ENCODE peak calls at places on chromosomes 7 and 10, in eight cellular contexts. One of them, this sample, is unnamed.

GRCh38 chr7:121447191-121447920 is 51.2 kb upstream of the FAM3C start:
- DNase-seq in B cell: no peak
- DNase-seq in suprapubic skin: no peak
- DNase-seq in spleen: no peak
- DNase-seq in hepatocyte: no peak
- DNase-seq in progenitor cell of endocrine pancreas: no peak
- DNase-seq in CD8-positive, alpha-beta T cell: no peak
- DNase-seq in endothelial cell: no peak
- DNase-seq in this sample: no peak

GRCh38 chr10:12670004-12670403 is 320.7 kb downstream of the CAMK1D start:
- DNase-seq in endothelial cell: no peak
- DNase-seq in B cell: no peak
- DNase-seq in progenitor cell of endocrine pancreas: no peak
- DNase-seq in CD8-positive, alpha-beta T cell: no peak
- DNase-seq in spleen: no peak
- DNase-seq in suprapubic skin: no peak
- DNase-seq in hepatocyte: no peak
- DNase-seq in this sample: no peak

GRCh38 chr7:128352636-128353035 is 8.9 kb downstream of the PRRT4 start:
- DNase-seq in progenitor cell of endocrine pancreas: no peak
- DNase-seq in spleen: no peak
- DNase-seq in B cell: no peak
- DNase-seq in endothelial cell: no peak
- DNase-seq in suprapubic skin: no peak
- DNase-seq in CD8-positive, alpha-beta T cell: no peak
- DNase-seq in hepatocyte: no peak
- DNase-seq in this sample: no peak

GRCh38 chr7:151252961-151253691 is 4.6 kb upstream of the SMARCD3 start:
- DNase-seq in hepatocyte: no peak
- DNase-seq in suprapubic skin: no peak
- DNase-seq in progenitor cell of endocrine pancreas: no peak
- DNase-seq in B cell: no peak
- DNase-seq in spleen: no peak
- DNase-seq in CD8-positive, alpha-beta T cell: no peak
- DNase-seq in endothelial cell: no peak
- DNase-seq in this sample: no peak

GRCh38 chr10:109898666-109899577 is 24.4 kb downstream of the XPNPEP1 start:
- DNase-seq in B cell: no peak
- DNase-seq in spleen: no peak
- DNase-seq in suprapubic skin: no peak
- DNase-seq in endothelial cell: no peak
- DNase-seq in progenitor cell of endocrine pancreas: no peak
- DNase-seq in hepatocyte: no peak
- DNase-seq in CD8-positive, alpha-beta T cell: no peak
- DNase-seq in this sample: no peak

GRCh38 chr7:71735961-71736556 is 604.1 kb downstream of the GALNT17 start:
- DNase-seq in progenitor cell of endocrine pancreas: peak
- DNase-seq in spleen: no peak
- DNase-seq in suprapubic skin: no peak
- DNase-seq in endothelial cell: peak
- DNase-seq in hepatocyte: peak
- DNase-seq in B cell: peak
- DNase-seq in CD8-positive, alpha-beta T cell: peak
- DNase-seq in this sample: peak

GRCh38 chr10:14259696-14260595 is 70.8 kb downstream of the FRMD4A start:
- DNase-seq in endothelial cell: no peak
- DNase-seq in hepatocyte: peak
- DNase-seq in CD8-positive, alpha-beta T cell: no peak
- DNase-seq in progenitor cell of endocrine pancreas: no peak
- DNase-seq in B cell: no peak
- DNase-seq in suprapubic skin: no peak
- DNase-seq in spleen: no peak
- DNase-seq in this sample: no peak

GRCh38 chr7:110677405-110677804 is 413.5 kb upstream of the LRRN3 start:
- DNase-seq in spleen: no peak
- DNase-seq in suprapubic skin: no peak
- DNase-seq in CD8-positive, alpha-beta T cell: no peak
- DNase-seq in progenitor cell of endocrine pancreas: no peak
- DNase-seq in hepatocyte: peak
- DNase-seq in endothelial cell: no peak
- DNase-seq in B cell: no peak
- DNase-seq in this sample: no peak

GRCh38 chr10:43458227-43458626 is 21.3 kb downstream of the ZNF487 start:
- DNase-seq in spleen: peak
- DNase-seq in progenitor cell of endocrine pancreas: no peak
- DNase-seq in hepatocyte: no peak
- DNase-seq in B cell: no peak
- DNase-seq in suprapubic skin: no peak
- DNase-seq in CD8-positive, alpha-beta T cell: no peak
- DNase-seq in endothelial cell: no peak
- DNase-seq in this sample: no peak

GRCh38 chr7:4745971-4746919 is 29.2 kb upstream of the AP5Z1 start:
- DNase-seq in spleen: no peak
- DNase-seq in suprapubic skin: no peak
- DNase-seq in progenitor cell of endocrine pancreas: no peak
- DNase-seq in B cell: no peak
- DNase-seq in endothelial cell: no peak
- DNase-seq in hepatocyte: peak
- DNase-seq in CD8-positive, alpha-beta T cell: peak
- DNase-seq in this sample: no peak

GRCh38 chr7:1663243-1663642 is 6.8 kb upstream of the ELFN1 start:
- DNase-seq in suprapubic skin: peak
- DNase-seq in B cell: peak
- DNase-seq in spleen: peak
- DNase-seq in CD8-positive, alpha-beta T cell: no peak
- DNase-seq in progenitor cell of endocrine pancreas: peak
- DNase-seq in hepatocyte: no peak
- DNase-seq in endothelial cell: no peak
- DNase-seq in this sample: peak

GRCh38 chr10:103277713-103278299 is 868 bp downstream of the INA start:
- DNase-seq in suprapubic skin: no peak
- DNase-seq in endothelial cell: no peak
- DNase-seq in progenitor cell of endocrine pancreas: no peak
- DNase-seq in spleen: no peak
- DNase-seq in B cell: peak
- DNase-seq in hepatocyte: no peak
- DNase-seq in CD8-positive, alpha-beta T cell: no peak
- DNase-seq in this sample: no peak

GRCh38 chr7:44380831-44381493 is 55.6 kb upstream of the CAMK2B start:
- DNase-seq in spleen: peak
- DNase-seq in B cell: no peak
- DNase-seq in suprapubic skin: peak
- DNase-seq in hepatocyte: no peak
- DNase-seq in endothelial cell: no peak
- DNase-seq in CD8-positive, alpha-beta T cell: no peak
- DNase-seq in progenitor cell of endocrine pancreas: no peak
- DNase-seq in this sample: no peak

GRCh38 chr7:141189231-141189630 is 115.4 kb downstream of the TMEM178B start:
- DNase-seq in CD8-positive, alpha-beta T cell: no peak
- DNase-seq in suprapubic skin: no peak
- DNase-seq in hepatocyte: no peak
- DNase-seq in progenitor cell of endocrine pancreas: no peak
- DNase-seq in endothelial cell: no peak
- DNase-seq in spleen: no peak
- DNase-seq in B cell: no peak
- DNase-seq in this sample: no peak

GRCh38 chr7:127017196-127017595 is 235.5 kb downstream of the GRM8 start:
- DNase-seq in hepatocyte: no peak
- DNase-seq in spleen: no peak
- DNase-seq in suprapubic skin: no peak
- DNase-seq in CD8-positive, alpha-beta T cell: no peak
- DNase-seq in progenitor cell of endocrine pancreas: no peak
- DNase-seq in B cell: no peak
- DNase-seq in endothelial cell: no peak
- DNase-seq in this sample: no peak

GRCh38 chr7:127018889-127019288 is 233.9 kb downstream of the GRM8 start:
- DNase-seq in endothelial cell: no peak
- DNase-seq in B cell: no peak
- DNase-seq in progenitor cell of endocrine pancreas: no peak
- DNase-seq in CD8-positive, alpha-beta T cell: no peak
- DNase-seq in hepatocyte: no peak
- DNase-seq in suprapubic skin: no peak
- DNase-seq in spleen: no peak
- DNase-seq in this sample: no peak

GRCh38 chr7:127021019-127021738 is 231.6 kb downstream of the GRM8 start:
- DNase-seq in endothelial cell: no peak
- DNase-seq in hepatocyte: peak
- DNase-seq in suprapubic skin: no peak
- DNase-seq in CD8-positive, alpha-beta T cell: no peak
- DNase-seq in spleen: no peak
- DNase-seq in progenitor cell of endocrine pancreas: no peak
- DNase-seq in B cell: no peak
- DNase-seq in this sample: no peak

GRCh38 chr7:127021857-127022256 is 230.9 kb downstream of the GRM8 start:
- DNase-seq in CD8-positive, alpha-beta T cell: no peak
- DNase-seq in progenitor cell of endocrine pancreas: no peak
- DNase-seq in spleen: no peak
- DNase-seq in endothelial cell: no peak
- DNase-seq in hepatocyte: no peak
- DNase-seq in B cell: no peak
- DNase-seq in suprapubic skin: no peak
- DNase-seq in this sample: no peak
- TF ChIP-seq CTCF in CD8-positive, alpha-beta T cell: no peak
- TF ChIP-seq CTCF in progenitor cell of endocrine pancreas: no peak
- TF ChIP-seq CTCF in spleen: no peak
- TF ChIP-seq CTCF in endothelial cell: no peak
- TF ChIP-seq CTCF in hepatocyte: no peak
- TF ChIP-seq CTCF in B cell: no peak
- TF ChIP-seq CTCF in suprapubic skin: no peak
- TF ChIP-seq CTCF in this sample: no peak

GRCh38 chr10:122468923-122469781 is 7.8 kb downstream of the HTRA1 start:
- DNase-seq in B cell: no peak
- DNase-seq in hepatocyte: peak
- DNase-seq in suprapubic skin: no peak
- DNase-seq in CD8-positive, alpha-beta T cell: no peak
- DNase-seq in endothelial cell: no peak
- DNase-seq in progenitor cell of endocrine pancreas: no peak
- DNase-seq in spleen: peak
- DNase-seq in this sample: no peak
- TF ChIP-seq CTCF in B cell: no peak
- TF ChIP-seq CTCF in hepatocyte: no peak
- TF ChIP-seq CTCF in suprapubic skin: no peak
- TF ChIP-seq CTCF in CD8-positive, alpha-beta T cell: no peak
- TF ChIP-seq CTCF in endothelial cell: no peak
- TF ChIP-seq CTCF in progenitor cell of endocrine pancreas: no peak
- TF ChIP-seq CTCF in spleen: no peak
- TF ChIP-seq CTCF in this sample: no peak

GRCh38 chr7:137590686-137591255 is 247.2 kb upstream of the PTN start:
- DNase-seq in B cell: no peak
- DNase-seq in CD8-positive, alpha-beta T cell: no peak
- DNase-seq in endothelial cell: no peak
- DNase-seq in progenitor cell of endocrine pancreas: no peak
- DNase-seq in suprapubic skin: no peak
- DNase-seq in spleen: peak
- DNase-seq in hepatocyte: no peak
- DNase-seq in this sample: no peak

GRCh38 chr7:137597856-137598255 is 248.9 kb downstream of the DGKI start:
- DNase-seq in hepatocyte: no peak
- DNase-seq in spleen: no peak
- DNase-seq in endothelial cell: no peak
- DNase-seq in CD8-positive, alpha-beta T cell: no peak
- DNase-seq in progenitor cell of endocrine pancreas: no peak
- DNase-seq in suprapubic skin: no peak
- DNase-seq in B cell: no peak
- DNase-seq in this sample: no peak

GRCh38 chr7:137590071-137590470 is 246.5 kb upstream of the PTN start:
- DNase-seq in B cell: no peak
- DNase-seq in spleen: no peak
- DNase-seq in suprapubic skin: no peak
- DNase-seq in hepatocyte: no peak
- DNase-seq in progenitor cell of endocrine pancreas: no peak
- DNase-seq in endothelial cell: no peak
- DNase-seq in CD8-positive, alpha-beta T cell: no peak
- DNase-seq in this sample: no peak

GRCh38 chr7:137591444-137591843 is 247.9 kb upstream of the PTN start:
- DNase-seq in hepatocyte: peak
- DNase-seq in CD8-positive, alpha-beta T cell: no peak
- DNase-seq in endothelial cell: peak
- DNase-seq in progenitor cell of endocrine pancreas: no peak
- DNase-seq in suprapubic skin: no peak
- DNase-seq in B cell: no peak
- DNase-seq in spleen: no peak
- DNase-seq in this sample: no peak

GRCh38 chr7:137592232-137592896 is 248.8 kb upstream of the PTN start:
- DNase-seq in endothelial cell: peak
- DNase-seq in progenitor cell of endocrine pancreas: peak
- DNase-seq in suprapubic skin: no peak
- DNase-seq in CD8-positive, alpha-beta T cell: no peak
- DNase-seq in spleen: no peak
- DNase-seq in hepatocyte: peak
- DNase-seq in B cell: no peak
- DNase-seq in this sample: no peak
- TF ChIP-seq CTCF in endothelial cell: peak
- TF ChIP-seq CTCF in progenitor cell of endocrine pancreas: peak
- TF ChIP-seq CTCF in suprapubic skin: peak
- TF ChIP-seq CTCF in CD8-positive, alpha-beta T cell: no peak
- TF ChIP-seq CTCF in spleen: no peak
- TF ChIP-seq CTCF in hepatocyte: peak
- TF ChIP-seq CTCF in B cell: no peak
- TF ChIP-seq CTCF in this sample: peak

DNA sequence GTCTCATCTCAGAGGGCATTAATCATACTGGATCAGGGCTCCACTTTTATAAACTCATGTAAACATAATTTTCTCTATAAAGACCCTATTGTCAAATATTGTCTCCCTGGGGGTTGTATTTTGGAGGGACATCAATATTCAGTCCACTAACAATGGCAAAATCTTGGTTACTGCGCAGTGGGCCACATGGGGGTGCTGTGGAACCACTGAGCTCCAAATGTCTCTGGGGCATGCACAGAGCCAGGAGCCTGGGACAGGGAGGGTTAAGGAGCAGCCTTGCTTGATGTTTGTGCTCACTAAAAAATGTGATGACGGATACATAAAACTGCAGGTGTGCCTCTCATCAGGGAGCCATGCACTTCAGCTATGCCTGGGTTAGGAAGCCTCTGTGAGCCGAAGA is 62.1 kb upstream of the PRSS58 start:
- DNase-seq in CD8-positive, alpha-beta T cell: peak
- DNase-seq in suprapubic skin: no peak
- DNase-seq in hepatocyte: no peak
- DNase-seq in endothelial cell: peak
- DNase-seq in B cell: no peak
- DNase-seq in spleen: no peak
- DNase-seq in progenitor cell of endocrine pancreas: no peak
- DNase-seq in this sample: no peak
- TF ChIP-seq CTCF in CD8-positive, alpha-beta T cell: peak
- TF ChIP-seq CTCF in suprapubic skin: no peak
- TF ChIP-seq CTCF in hepatocyte: peak
- TF ChIP-seq CTCF in endothelial cell: peak
- TF ChIP-seq CTCF in B cell: no peak
- TF ChIP-seq CTCF in spleen: no peak
- TF ChIP-seq CTCF in progenitor cell of endocrine pancreas: peak
- TF ChIP-seq CTCF in this sample: peak

This sample was measured in type B pancreatic cell.